ENCODE peak calls at places on chromosomes 2 and 18, in seven cellular contexts. One of them, this sample, is unnamed.

GRCh38 chr2:56288863-56289580 is 105.2 kb downstream of the CCDC85A start:
- DNase-seq in neuronal stem cell: no peak
- DNase-seq in mesenchymal stem cell: no peak
- DNase-seq in mesendoderm: peak; percentile 32
- DNase-seq in IMR-90: no peak
- DNase-seq in H1: no peak
- DNase-seq in trophoblast cell: no peak
- DNase-seq in this sample: no peak

GRCh38 chr2:212136216-212136795 is 402.3 kb downstream of the ERBB4 start:
- DNase-seq in neuronal stem cell: no peak
- DNase-seq in mesenchymal stem cell: peak; percentile 45
- DNase-seq in mesendoderm: no peak
- DNase-seq in IMR-90: peak; percentile 15
- DNase-seq in H1: no peak
- DNase-seq in trophoblast cell: no peak
- DNase-seq in this sample: no peak

GRCh38 chr2:54665436-54665856 is 58.0 kb upstream of the EML6 start:
- DNase-seq in neuronal stem cell: peak; percentile 49
- DNase-seq in mesenchymal stem cell: peak; percentile 53
- DNase-seq in mesendoderm: peak; percentile 73
- DNase-seq in IMR-90: peak; percentile 68
- DNase-seq in H1: no peak
- DNase-seq in trophoblast cell: peak; percentile 64
- DNase-seq in this sample: peak; percentile 73

GRCh38 chr2:60227014-60227413 is 326.4 kb downstream of the BCL11A start:
- DNase-seq in neuronal stem cell: no peak
- DNase-seq in mesenchymal stem cell: no peak
- DNase-seq in mesendoderm: no peak
- DNase-seq in IMR-90: no peak
- DNase-seq in H1: no peak
- DNase-seq in trophoblast cell: no peak
- DNase-seq in this sample: no peak

GRCh38 chr2:236366406-236366805 is 102.2 kb upstream of the ASB18 start:
- DNase-seq in neuronal stem cell: no peak
- DNase-seq in mesenchymal stem cell: no peak
- DNase-seq in mesendoderm: no peak
- DNase-seq in IMR-90: no peak
- DNase-seq in H1: no peak
- DNase-seq in trophoblast cell: no peak
- DNase-seq in this sample: peak; percentile 10

GRCh38 chr2:127050803-127051115 is 56.2 kb downstream of the BIN1 start:
- DNase-seq in neuronal stem cell: no peak
- DNase-seq in mesenchymal stem cell: no peak
- DNase-seq in mesendoderm: no peak
- DNase-seq in IMR-90: no peak
- DNase-seq in H1: no peak
- DNase-seq in trophoblast cell: no peak
- DNase-seq in this sample: no peak

GRCh38 chr2:241795021-241795999 is 13.7 kb upstream of the NEU4 start:
- DNase-seq in neuronal stem cell: no peak
- DNase-seq in mesenchymal stem cell: no peak
- DNase-seq in mesendoderm: no peak
- DNase-seq in IMR-90: no peak
- DNase-seq in H1: no peak
- DNase-seq in trophoblast cell: no peak
- DNase-seq in this sample: no peak

GRCh38 chr2:84201158-84201557 is 257.9 kb downstream of the SUCLG1 start:
- DNase-seq in neuronal stem cell: no peak
- DNase-seq in mesenchymal stem cell: no peak
- DNase-seq in mesendoderm: no peak
- DNase-seq in IMR-90: no peak
- DNase-seq in H1: no peak
- DNase-seq in trophoblast cell: no peak
- DNase-seq in this sample: no peak

GRCh38 chr2:105636109-105636740 is 108.5 kb upstream of the NCK2 start:
- DNase-seq in neuronal stem cell: no peak
- DNase-seq in mesenchymal stem cell: no peak
- DNase-seq in mesendoderm: no peak
- DNase-seq in IMR-90: no peak
- DNase-seq in H1: no peak
- DNase-seq in trophoblast cell: no peak
- DNase-seq in this sample: no peak

GRCh38 chr18:22143347-22144340 is 25.7 kb upstream of the GATA6 start:
- DNase-seq in neuronal stem cell: no peak
- DNase-seq in mesenchymal stem cell: no peak
- DNase-seq in mesendoderm: no peak
- DNase-seq in IMR-90: no peak
- DNase-seq in H1: no peak
- DNase-seq in trophoblast cell: peak; percentile 33
- DNase-seq in this sample: no peak

GRCh38 chr2:179622122-179622521 is 239.3 kb downstream of the ZNF385B start:
- DNase-seq in neuronal stem cell: no peak
- DNase-seq in mesenchymal stem cell: no peak
- DNase-seq in mesendoderm: no peak
- DNase-seq in IMR-90: peak; percentile 81
- DNase-seq in H1: no peak
- DNase-seq in trophoblast cell: no peak
- DNase-seq in this sample: no peak

GRCh38 chr2:26309921-26310320 is 36.0 kb upstream of the SELENOI start:
- DNase-seq in neuronal stem cell: no peak
- DNase-seq in mesenchymal stem cell: no peak
- DNase-seq in mesendoderm: no peak
- DNase-seq in IMR-90: no peak
- DNase-seq in H1: no peak
- DNase-seq in trophoblast cell: no peak
- DNase-seq in this sample: no peak

GRCh38 chr18:62524443-62525200 is 1.8 kb downstream of the ZCCHC2 start:
- DNase-seq in neuronal stem cell: no peak
- DNase-seq in mesenchymal stem cell: peak; percentile 73
- DNase-seq in mesendoderm: peak; percentile 67
- DNase-seq in IMR-90: peak; percentile 45
- DNase-seq in H1: no peak
- DNase-seq in trophoblast cell: peak; percentile 64
- DNase-seq in this sample: peak; percentile 54

GRCh38 chr2:53913721-53914120 is 54.0 kb upstream of the GPR75 start:
- DNase-seq in neuronal stem cell: no peak
- DNase-seq in mesenchymal stem cell: peak; percentile 51
- DNase-seq in mesendoderm: no peak
- DNase-seq in IMR-90: peak; percentile 61
- DNase-seq in H1: no peak
- DNase-seq in trophoblast cell: no peak
- DNase-seq in this sample: no peak

GRCh38 chr2:181682795-181683517 is 2.6 kb upstream of the NEUROD1 start:
- DNase-seq in neuronal stem cell: no peak
- DNase-seq in mesenchymal stem cell: no peak
- DNase-seq in mesendoderm: no peak
- DNase-seq in IMR-90: no peak
- DNase-seq in H1: no peak
- DNase-seq in trophoblast cell: no peak
- DNase-seq in this sample: peak; percentile 30

GRCh38 chr2:37417321-37417720 is 72.9 kb downstream of the QPCT start:
- DNase-seq in neuronal stem cell: no peak
- DNase-seq in mesenchymal stem cell: peak; percentile 13
- DNase-seq in mesendoderm: no peak
- DNase-seq in IMR-90: peak; percentile 81
- DNase-seq in H1: no peak
- DNase-seq in trophoblast cell: no peak
- DNase-seq in this sample: no peak

DNA sequence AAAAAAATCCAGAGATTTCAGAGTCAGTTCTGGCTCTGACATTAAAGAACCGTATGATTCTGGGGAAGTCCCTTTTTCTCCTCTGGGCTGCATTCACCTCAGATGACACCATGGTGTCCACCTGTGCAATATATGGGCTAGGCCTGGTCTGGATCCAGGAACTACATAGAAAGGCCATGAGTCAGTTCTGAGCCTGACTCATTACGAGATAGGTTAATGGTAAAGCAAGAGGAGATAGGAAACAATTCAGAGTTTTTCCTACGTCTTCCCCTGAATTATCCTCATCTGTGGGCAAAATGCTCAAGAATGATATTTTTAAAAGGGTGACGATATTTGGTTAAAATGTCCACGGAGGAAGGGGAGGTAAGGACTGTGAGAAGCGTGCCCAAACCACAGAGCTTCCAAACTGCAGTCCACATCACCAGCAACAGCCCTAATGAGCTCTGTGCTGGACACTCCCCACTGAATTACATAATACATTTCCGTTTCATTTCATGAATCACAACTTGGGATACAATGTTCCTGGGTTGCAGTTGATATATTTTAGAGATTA is 180.1 kb upstream of the OSR1 start:
- DNase-seq in neuronal stem cell: no peak
- DNase-seq in mesenchymal stem cell: peak; percentile 88
- DNase-seq in mesendoderm: peak; percentile 5
- DNase-seq in IMR-90: peak; percentile 95
- DNase-seq in H1: no peak
- DNase-seq in trophoblast cell: peak; percentile 97
- DNase-seq in this sample: no peak
- H4K8ac ChIP-seq in neuronal stem cell: no peak overlapping the region
- H4K8ac ChIP-seq in mesenchymal stem cell: no peak overlapping the region
- H4K8ac ChIP-seq in mesendoderm: no peak overlapping the region
- H4K8ac ChIP-seq in IMR-90: no peak overlapping the region
- H4K8ac ChIP-seq in H1: no peak overlapping the region
- H4K8ac ChIP-seq in trophoblast cell: no peak overlapping the region
- H4K8ac ChIP-seq in this sample: no peak overlapping the region

DNA sequence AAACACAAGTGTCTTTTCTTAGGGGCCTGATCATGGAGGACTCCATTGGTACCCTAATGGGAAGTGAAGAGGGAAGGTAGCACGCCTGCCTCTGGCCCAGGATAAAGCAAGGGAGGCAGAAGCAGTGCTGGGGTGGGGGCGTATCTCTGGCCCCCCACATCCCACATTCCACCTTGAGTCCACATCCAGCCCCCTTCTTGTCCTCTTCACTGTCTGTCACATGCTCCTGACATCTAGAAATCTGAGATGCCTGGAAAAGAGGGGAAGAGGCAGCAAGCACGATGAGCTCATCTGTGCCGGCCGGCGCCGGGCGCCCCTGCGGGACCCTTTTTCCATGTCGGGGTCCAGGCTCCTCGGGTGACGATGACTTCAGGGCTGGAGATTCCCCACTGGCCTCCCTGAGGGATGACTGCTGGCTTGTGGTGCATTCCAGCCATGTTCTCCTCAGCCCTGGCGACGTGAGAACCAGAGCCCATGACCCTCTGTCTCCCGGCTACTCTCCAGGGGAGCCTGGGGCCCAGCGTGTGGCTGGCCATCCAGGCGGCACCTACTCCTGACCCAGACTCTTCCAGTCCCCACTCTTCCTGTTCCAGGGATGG is 277.5 kb downstream of the DYSF start:
- DNase-seq in neuronal stem cell: no peak
- DNase-seq in mesenchymal stem cell: no peak
- DNase-seq in mesendoderm: no peak
- DNase-seq in IMR-90: no peak
- DNase-seq in H1: no peak
- DNase-seq in trophoblast cell: no peak
- DNase-seq in this sample: no peak
- H4K8ac ChIP-seq in neuronal stem cell: no peak overlapping the region
- H4K8ac ChIP-seq in mesenchymal stem cell: no peak overlapping the region
- H4K8ac ChIP-seq in mesendoderm: no peak overlapping the region
- H4K8ac ChIP-seq in IMR-90: no peak overlapping the region
- H4K8ac ChIP-seq in H1: no peak overlapping the region
- H4K8ac ChIP-seq in trophoblast cell: no peak overlapping the region
- H4K8ac ChIP-seq in this sample: no peak overlapping the region

DNA sequence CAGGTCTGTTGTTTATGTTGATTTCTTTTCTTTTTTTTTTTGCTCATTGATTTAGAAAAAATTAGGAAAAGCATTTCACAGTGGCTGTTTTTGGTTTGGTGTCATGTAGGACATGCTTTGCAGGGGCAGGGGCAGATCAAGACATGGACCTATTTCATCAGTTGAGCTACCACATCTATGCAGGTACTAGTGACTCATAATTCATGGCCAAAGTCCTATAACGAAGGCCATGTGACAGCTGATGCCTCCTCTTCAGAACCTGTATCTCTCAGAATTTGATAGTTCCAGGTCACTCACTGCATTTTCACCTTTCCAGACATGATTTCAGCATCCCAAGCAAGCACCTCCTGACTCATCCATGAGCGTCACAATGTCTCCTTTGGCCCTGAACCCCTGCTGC is 195.8 kb downstream of the ALK start:
- DNase-seq in neuronal stem cell: no peak
- DNase-seq in mesenchymal stem cell: no peak
- DNase-seq in mesendoderm: no peak
- DNase-seq in IMR-90: no peak
- DNase-seq in H1: no peak
- DNase-seq in trophoblast cell: no peak
- DNase-seq in this sample: no peak
- H4K8ac ChIP-seq in neuronal stem cell: no peak overlapping the region
- H4K8ac ChIP-seq in mesenchymal stem cell: no peak overlapping the region
- H4K8ac ChIP-seq in mesendoderm: no peak overlapping the region
- H4K8ac ChIP-seq in IMR-90: no peak overlapping the region
- H4K8ac ChIP-seq in H1: no peak overlapping the region
- H4K8ac ChIP-seq in trophoblast cell: no peak overlapping the region
- H4K8ac ChIP-seq in this sample: no peak overlapping the region

GRCh38 chr2:74824675-74825074 is 9.3 kb upstream of the HK2 start:
- DNase-seq in neuronal stem cell: no peak
- DNase-seq in mesenchymal stem cell: no peak
- DNase-seq in mesendoderm: no peak
- DNase-seq in IMR-90: no peak
- DNase-seq in H1: no peak
- DNase-seq in trophoblast cell: no peak
- DNase-seq in this sample: no peak
- H4K8ac ChIP-seq in neuronal stem cell: no peak overlapping the region
- H4K8ac ChIP-seq in mesenchymal stem cell: no peak overlapping the region
- H4K8ac ChIP-seq in mesendoderm: no peak overlapping the region
- H4K8ac ChIP-seq in IMR-90: no peak overlapping the region
- H4K8ac ChIP-seq in H1: no peak overlapping the region
- H4K8ac ChIP-seq in trophoblast cell: no peak overlapping the region
- H4K8ac ChIP-seq in this sample: no peak overlapping the region